ENCODE peak calls at places on chromosomes 2 and 18, in eight cellular contexts. Z is uterus; S is MV-4-11; X is ELR; Y is T-helper 2 cell; Q is H7; M is activated naive CD8-positive, alpha-beta T cell treated with anti-CD3 and anti-CD28 coated beads, Interleukin-2, amount 10 ng/mL, durations not matched to agents 7 days and 5 days; R is GM23248. T is an unnamed sample.

GRCh38 chr2:158004131-158004530 is 97.5 kb upstream of the UPP2 start:
- DNase-seq in Z (no peak), S (no peak), X (peak; percentile 58), Y (no peak), Q (no peak), M (no peak), R (peak; percentile 69), T (no peak)

GRCh38 chr18:27363918-27364317 is 178.8 kb upstream of the CHST9 start:
- DNase-seq in Z (no peak), S (no peak), X (peak; percentile 6), Y (no peak), Q (peak; percentile 17), M (no peak), R (peak; percentile 24), T (no peak)

GRCh38 chr2:46306320-46306719 is 9.1 kb downstream of the EPAS1 start:
- DNase-seq in Z (no peak), S (no peak), X (peak; percentile 86), Y (no peak), Q (no peak), M (no peak), R (peak; percentile 57), T (no peak)

GRCh38 chr2:138500592-138501426 is 761 bp upstream of the SPOPL start:
- DNase-seq in Z (no peak), S (no peak), X (peak; percentile 48), Y (no peak), Q (peak; percentile 30), M (no peak), R (no peak), T (peak; percentile 67)

GRCh38 chr2:65503746-65504145 is 71.3 kb upstream of the SPRED2 start:
- DNase-seq in Z (no peak), S (no peak), X (no peak), Y (no peak), Q (no peak), M (no peak), R (no peak), T (no peak)

GRCh38 chr2:191478754-191479679 is 198.9 kb upstream of the NABP1 start:
- DNase-seq in Z (peak; percentile 63), S (no peak), X (no peak), Y (no peak), Q (no peak), M (no peak), R (peak; percentile 75), T (peak; percentile 72)

GRCh38 chr2:174436351-174436750 is 40.8 kb downstream of the SCRN3 start:
- DNase-seq in Z (no peak), S (no peak), X (no peak), Y (no peak), Q (no peak), M (no peak), R (no peak), T (no peak)

GRCh38 chr2:85619617-85620016 is 3.6 kb downstream of the USP39 start:
- DNase-seq in Z (no peak), S (no peak), X (no peak), Y (no peak), Q (no peak), M (no peak), R (peak; percentile 33), T (no peak)

GRCh38 chr18:6660334-6660733 is 69.2 kb upstream of the ARHGAP28 start:
- DNase-seq in Z (no peak), S (no peak), X (no peak), Y (no peak), Q (no peak), M (no peak), R (no peak), T (no peak)

GRCh38 chr2:84938194-84938879 is 32.6 kb upstream of the KCMF1 start:
- DNase-seq in Z (no peak), S (peak; percentile 58), X (peak; percentile 58), Y (no peak), Q (no peak), M (peak; percentile 45), R (peak; percentile 64), T (no peak)

GRCh38 chr2:101026253-101026701 is 24.2 kb downstream of the RPL31 start:
- DNase-seq in Z (no peak), S (no peak), X (no peak), Y (no peak), Q (peak; percentile 59), M (no peak), R (no peak), T (no peak)

GRCh38 chr2:222572264-222572721 is 83.6 kb downstream of the FARSB start:
- DNase-seq in Z (no peak), S (no peak), X (no peak), Y (no peak), Q (no peak), M (no peak), R (no peak), T (no peak)

T was measured in Right ventricle myocardium inferior.